ENCODE peak calls at places on chromosomes 4 and X, in five cellular contexts. N is spleen, H is H1, J is transverse colon, K is GM23338. X is an unnamed sample.
A peak's percentile ranks its signal among the peaks of the same experiment; 100 is the strongest.

GRCh38 chrX:57137481-57137880 is 284 bp upstream of the SPIN2A start:
- DNase-seq in N (no peak), H (no peak), J (no peak), K (peak; percentile 63), X (no peak)

GRCh38 chr4:98262431-98262830 is 1.2 kb downstream of the RAP1GDS1 start:
- DNase-seq in N (no peak), H (no peak), J (no peak), K (peak; percentile 8), X (no peak)

GRCh38 chr4:142743071-142743825 is 102.9 kb downstream of the INPP4B start:
- DNase-seq in N (no peak), H (no peak), J (no peak), K (no peak), X (no peak)

GRCh38 chr4:80139668-80140067 is 57.6 kb upstream of the PRDM8 start:
- DNase-seq in N (no peak), H (no peak), J (no peak), K (no peak), X (no peak)

GRCh38 chrX:133215747-133216146 is 2.4 kb downstream of the TFDP3 start:
- DNase-seq in N (no peak), H (no peak), J (peak; percentile 11), K (peak; percentile 21), X (no peak)

GRCh38 chr4:34731045-34731444 is 1513.3 kb downstream of the ARAP2 start:
- DNase-seq in N (no peak), H (no peak), J (no peak), K (no peak), X (no peak)

GRCh38 chr4:152036626-152037025 is 275.8 kb upstream of the GATB start:
- DNase-seq in N (no peak), H (no peak), J (no peak), K (no peak), X (no peak)

GRCh38 chr4:138275216-138275615 is 33.1 kb upstream of the SLC7A11 start:
- DNase-seq in N (no peak), H (no peak), J (no peak), K (no peak), X (no peak)

GRCh38 chr4:55866973-55867574 is 13.6 kb downstream of the EXOC1 start:
- DNase-seq in N (no peak), H (no peak), J (no peak), K (peak; percentile 77), X (no peak)

GRCh38 chrX:119518371-119518770 is 46.8 kb downstream of the STEEP1 start:
- DNase-seq in N (no peak), H (no peak), J (no peak), K (no peak), X (no peak)

GRCh38 chr4:105113800-105114199 is 32.9 kb upstream of the TET2 start:
- DNase-seq in N (no peak), H (no peak), J (no peak), K (no peak), X (no peak)

GRCh38 chr4:169085015-169085414 is 75.0 kb upstream of the CBR4 start:
- DNase-seq in N (no peak), H (no peak), J (no peak), K (no peak), X (no peak)

GRCh38 chr4:28357985-28358384 is 1497.3 kb downstream of the STIM2 start:
- DNase-seq in N (no peak), H (no peak), J (no peak), K (peak; percentile 54), X (no peak)

GRCh38 chr4:152065545-152065944 is 304.7 kb upstream of the GATB start:
- DNase-seq in N (no peak), H (no peak), J (no peak), K (no peak), X (no peak)

GRCh38 chr4:100462206-100462605 is 55.6 kb downstream of the EMCN start:
- DNase-seq in N (no peak), H (no peak), J (no peak), K (no peak), X (no peak)

GRCh38 chr4:48047421-48047844 is 30.9 kb downstream of the NIPAL1 start:
- DNase-seq in N (no peak), H (no peak), J (peak; percentile 39), K (no peak), X (peak; percentile 34)

GRCh38 chr4:119118397-119118796 is 17.2 kb upstream of the MYOZ2 start:
- DNase-seq in N (no peak), H (no peak), J (no peak), K (no peak), X (no peak)

GRCh38 chr4:54082168-54082567 is 17.8 kb upstream of the CHIC2 start:
- DNase-seq in N (no peak), H (no peak), J (peak; percentile 57), K (no peak), X (peak; percentile 46)

GRCh38 chr4:138236035-138236434 is 6.1 kb downstream of the SLC7A11 start:
- DNase-seq in N (no peak), H (no peak), J (no peak), K (no peak), X (no peak)

GRCh38 chr4:28562913-28563312 is 1702.3 kb downstream of the STIM2 start:
- DNase-seq in N (no peak), H (no peak), J (no peak), K (no peak), X (no peak)

GRCh38 chrX:11111947-11112346 is 815 bp downstream of the HCCS start:
- DNase-seq in N (no peak), H (no peak), J (peak; percentile 17), K (no peak), X (no peak)

GRCh38 chrX:3403748-3404147 is 57.3 kb upstream of the MXRA5 start:
- DNase-seq in N (no peak), H (no peak), J (no peak), K (no peak), X (no peak)

GRCh38 chr4:20301161-20301560 is 49.5 kb downstream of the SLIT2 start:
- DNase-seq in N (no peak), H (no peak), J (no peak), K (no peak), X (no peak)

GRCh38 chr4:23889814-23890269 is at the start of gene PPARGC1A:
- DNase-seq in N (no peak), H (no peak), J (peak; percentile 81), K (peak; percentile 27), X (peak; percentile 70)

GRCh38 chr4:40736910-40737309 is 12.8 kb upstream of the NSUN7 start:
- DNase-seq in N (no peak), H (no peak), J (no peak), K (peak; percentile 41), X (no peak)

GRCh38 chr4:20395160-20395773 is 143.6 kb downstream of the SLIT2 start:
- DNase-seq in N (no peak), H (peak; percentile 43), J (peak; percentile 44), K (peak; percentile 88), X (peak; percentile 38)

DNA sequence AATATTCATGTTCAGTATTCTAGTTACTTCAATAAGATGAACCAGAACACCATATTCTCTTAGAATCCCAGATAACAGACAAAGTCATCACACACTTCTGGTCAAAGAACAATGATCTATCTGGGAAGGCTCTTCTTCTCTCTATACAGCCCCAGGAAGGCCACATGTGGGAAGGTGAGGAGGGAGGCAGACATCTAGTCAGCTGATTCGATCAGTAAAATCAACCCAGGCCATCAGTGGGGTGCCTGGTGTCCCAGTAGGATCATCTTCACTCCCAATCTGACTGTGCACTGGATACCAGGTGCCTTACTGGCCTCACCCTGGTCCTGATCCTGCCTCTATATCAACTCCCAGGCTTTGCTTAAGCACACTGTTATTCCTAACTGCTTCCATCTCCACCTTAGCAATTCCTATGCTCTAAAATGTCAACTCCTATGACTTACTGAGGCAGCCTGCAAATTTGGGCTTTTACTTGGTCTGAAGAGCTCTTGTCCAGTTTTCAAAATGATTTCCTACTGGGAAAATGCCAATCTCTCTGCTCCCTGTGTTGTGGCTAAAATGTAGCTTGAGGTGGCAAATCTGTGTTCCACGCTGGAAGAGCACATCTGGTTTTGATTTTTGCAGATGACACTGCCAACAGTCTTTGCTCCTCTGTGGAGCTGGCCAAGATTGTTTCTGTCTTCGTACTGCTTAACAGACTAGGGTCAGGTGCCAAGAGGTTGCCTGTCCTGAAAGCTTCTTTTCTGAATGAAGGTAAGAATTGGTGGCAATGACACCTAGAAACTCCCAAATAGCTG is 128.7 kb downstream of the MGST2 start:
- DNase-seq in N (no peak), H (no peak), J (no peak), K (no peak), X (no peak)
- TF ChIP-seq POLR2AphosphoS5 in N (no peak), H (no peak), J (no peak), K (no peak), X (no peak)

GRCh38 chrX:8668797-8669196 is 63.1 kb downstream of the ANOS1 start:
- DNase-seq in N (no peak), H (no peak), J (no peak), K (peak; percentile 21), X (no peak)
- H3K27ac ChIP-seq in N (no peak overlapping the region), H (no peak overlapping the region), J (no peak overlapping the region), K (no peak overlapping the region), X (no peak overlapping the region)

DNA sequence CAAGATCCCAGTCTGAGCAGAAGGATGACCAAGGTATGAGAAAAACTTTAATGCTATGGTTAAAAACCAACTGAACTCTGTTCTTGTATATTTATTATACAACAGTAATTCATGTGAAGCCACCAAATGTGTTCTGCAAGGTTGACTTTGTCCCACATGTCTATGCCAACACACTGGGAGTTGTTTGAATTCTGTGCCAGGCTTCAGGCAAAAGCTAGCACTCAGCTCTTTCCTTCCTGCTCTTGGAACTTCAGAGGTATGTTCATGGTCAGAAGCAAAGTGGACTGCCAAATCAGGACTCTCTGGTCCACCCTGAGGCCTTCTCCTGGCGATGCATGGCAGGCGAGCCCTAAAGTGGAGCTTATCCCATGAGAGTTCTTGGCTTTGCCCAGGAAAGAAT is 205.6 kb upstream of the AR start:
- DNase-seq in N (no peak), H (no peak), J (no peak), K (no peak), X (no peak)
- H3K4me1 ChIP-seq in N (no peaks in the 10 kb centered on the region), H (no peaks in the 10 kb centered on the region), J (no peaks in the 10 kb centered on the region), K (no peaks in the 10 kb centered on the region), X (no peaks in the 10 kb centered on the region)

GRCh38 chr4:986428-986948 is 356 bp upstream of the IDUA start:
- DNase-seq in N (no peak), H (no peak), J (no peak), K (peak; percentile 79), X (no peak)

GRCh38 chr4:986949-987688 is at the start of gene IDUA:
- DNase-seq in N (peak; percentile 98), H (no peak), J (peak; percentile 90), K (peak; percentile 65), X (peak; percentile 83)

GRCh38 chr4:984336-985054 is 2.3 kb upstream of the IDUA start:
- DNase-seq in N (no peak), H (no peak), J (no peak), K (no peak), X (no peak)

GRCh38 chr4:982814-983213 is 4.0 kb upstream of the IDUA start:
- DNase-seq in N (no peak), H (no peak), J (no peak), K (no peak), X (no peak)

DNA sequence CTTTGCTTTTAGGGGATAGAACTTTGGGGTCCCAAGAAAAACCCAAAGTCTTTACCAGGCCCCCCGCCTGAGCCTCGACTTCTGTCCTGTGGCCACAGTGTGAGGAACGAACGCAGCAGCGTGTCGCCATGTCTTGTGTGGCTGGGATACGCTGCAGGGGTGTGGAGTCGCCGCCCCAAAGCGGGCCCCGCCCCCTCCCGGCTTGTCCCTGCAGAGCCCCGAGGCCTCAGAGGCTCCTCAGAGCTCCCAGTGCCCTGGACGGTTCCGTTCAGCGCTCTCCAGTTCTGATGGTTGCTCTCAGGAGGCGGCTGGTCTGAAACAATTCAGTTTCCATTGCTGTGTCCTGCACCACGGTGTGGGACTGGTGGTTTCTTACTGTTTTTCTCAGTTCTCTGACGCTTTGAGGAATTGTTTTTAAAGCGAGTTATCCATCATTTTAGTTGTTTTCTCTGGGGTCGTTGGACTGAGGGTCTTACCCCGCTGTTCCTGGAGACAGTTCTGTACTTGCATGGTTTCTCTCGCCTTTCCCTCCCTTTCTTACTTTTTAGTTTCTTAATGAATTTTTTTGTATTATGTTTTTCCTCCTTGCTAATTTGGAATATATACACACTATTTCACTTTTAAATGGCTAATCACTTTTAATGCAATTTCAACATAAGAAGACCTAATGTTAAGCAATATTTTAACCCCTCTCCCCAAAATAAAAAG is 1.6 kb upstream of the IDUA start:
- DNase-seq in N (peak; percentile 93), H (no peak), J (peak; percentile 89), K (peak; percentile 88), X (peak; percentile 88)
- TF ChIP-seq POLR2AphosphoS5 in N (peak; percentile 48), H (no peak), J (peak; percentile 56), K (peak; percentile 44), X (peak; percentile 29)

X was measured in stomach.